ENCODE peak calls at places on chromosomes 16 and 17, in seven cellular contexts. H, M, X, O, V, Y and R are unnamed samples.
A peak's percentile ranks its signal among the peaks of the same experiment; 100 is the strongest.

GRCh38 chr17:28551421-28552186 is 820 bp downstream of the UNC119 start:
- DNase-seq in H (no peak), M (no peak), X (peak; percentile 62), O (peak; percentile 21), V (no peak), Y (peak; percentile 40), R (no peak)

GRCh38 chr17:61490540-61490975 is 38.3 kb downstream of the TBX4 start:
- DNase-seq in H (no peak), M (no peak), X (peak; percentile 93), O (peak; percentile 89), V (no peak), Y (no peak), R (no peak)

GRCh38 chr16:78128920-78129319 is 29.5 kb downstream of the WWOX start:
- DNase-seq in H (no peak), M (no peak), X (no peak), O (no peak), V (no peak), Y (no peak), R (no peak)

GRCh38 chr16:20866161-20866772 is 33.9 kb downstream of the DCUN1D3 start:
- DNase-seq in H (peak; percentile 78), M (peak; percentile 53), X (peak; percentile 91), O (peak; percentile 88), V (no peak), Y (peak; percentile 78), R (peak; percentile 69)

GRCh38 chr17:1010586-1010985 is 13.7 kb downstream of the TIMM22 start:
- DNase-seq in H (no peak), M (peak; percentile 43), X (no peak), O (no peak), V (no peak), Y (no peak), R (no peak)

GRCh38 chr16:28876973-28877641 is 1.2 kb upstream of the ATP2A1 start:
- DNase-seq in H (no peak), M (no peak), X (no peak), O (no peak), V (no peak), Y (peak; percentile 33), R (no peak)

GRCh38 chr16:72221216-72221995 is 49.5 kb upstream of the PMFBP1 start:
- DNase-seq in H (no peak), M (no peak), X (peak; percentile 50), O (no peak), V (no peak), Y (no peak), R (no peak)

GRCh38 chr16:23753908-23754593 is 775 bp upstream of the CHP2 start:
- DNase-seq in H (no peak), M (no peak), X (no peak), O (no peak), V (no peak), Y (peak; percentile 72), R (no peak)

GRCh38 chr17:36697907-36698526 is 96.6 kb downstream of the MRM1 start:
- DNase-seq in H (no peak), M (peak; percentile 46), X (no peak), O (no peak), V (no peak), Y (peak; percentile 75), R (no peak)

GRCh38 chr16:27450836-27451341 is 48.9 kb downstream of the IL21R start:
- DNase-seq in H (no peak), M (no peak), X (peak; percentile 48), O (no peak), V (peak; percentile 68), Y (no peak), R (no peak)

GRCh38 chr17:75088902-75089417 is 1.2 kb downstream of the SLC16A5 start:
- DNase-seq in H (no peak), M (no peak), X (peak; percentile 69), O (no peak), V (no peak), Y (no peak), R (no peak)

GRCh38 chr16:78199325-78200022 is 100.0 kb downstream of the WWOX start:
- DNase-seq in H (no peak), M (no peak), X (no peak), O (no peak), V (no peak), Y (no peak), R (no peak)

GRCh38 chr17:80219777-80220708 is at the start of the genes SGSH and SLC26A11:
- DNase-seq in H (peak; percentile 13), M (peak; percentile 97), X (peak; percentile 90), O (peak; percentile 45), V (no peak), Y (peak; percentile 95), R (no peak)

GRCh38 chr17:57528084-57528451 is 217.0 kb downstream of the CCDC182 start:
- DNase-seq in H (no peak), M (no peak), X (no peak), O (no peak), V (no peak), Y (no peak), R (no peak)

GRCh38 chr17:17365476-17366110 is 62.4 kb downstream of the NT5M start:
- DNase-seq in H (no peak), M (no peak), X (no peak), O (no peak), V (no peak), Y (peak; percentile 1), R (no peak)

GRCh38 chr16:46889245-46889941 is 5.2 kb downstream of the GPT2 start:
- DNase-seq in H (no peak), M (no peak), X (no peak), O (no peak), V (no peak), Y (no peak), R (no peak)

GRCh38 chr16:79601092-79601977 is 798 bp upstream of the MAF start:
- DNase-seq in H (no peak), M (no peak), X (peak; percentile 36), O (no peak), V (no peak), Y (peak; percentile 62), R (no peak)

GRCh38 chr17:72113751-72114150 is 7.1 kb upstream of the SOX9 start:
- DNase-seq in H (no peak), M (no peak), X (no peak), O (no peak), V (no peak), Y (no peak), R (no peak)

GRCh38 chr16:11835891-11836652 is 15.3 kb downstream of the RSL1D1 start:
- DNase-seq in H (no peak), M (no peak), X (peak; percentile 57), O (no peak), V (no peak), Y (no peak), R (no peak)

GRCh38 chr17:27577884-27578717 is 52.9 kb upstream of the LGALS9 start:
- DNase-seq in H (no peak), M (no peak), X (peak; percentile 55), O (no peak), V (no peak), Y (no peak), R (no peak)

GRCh38 chr16:15946257-15947044 is 3.0 kb upstream of the ABCC1 start:
- DNase-seq in H (no peak), M (no peak), X (peak; percentile 89), O (peak; percentile 80), V (no peak), Y (no peak), R (no peak)

GRCh38 chr17:7280519-7281073 is 922 bp upstream of the SLC2A4 start:
- DNase-seq in H (peak; percentile 70), M (peak; percentile 70), X (peak; percentile 89), O (peak; percentile 78), V (peak; percentile 40), Y (peak; percentile 92), R (peak; percentile 75)

GRCh38 chr17:72414967-72415853 is 294.4 kb downstream of the SOX9 start:
- DNase-seq in H (no peak), M (no peak), X (no peak), O (no peak), V (no peak), Y (no peak), R (no peak)

GRCh38 chr16:53449816-53450517 is 15.7 kb downstream of the RBL2 start:
- DNase-seq in H (no peak), M (no peak), X (no peak), O (peak; percentile 11), V (no peak), Y (no peak), R (no peak)

GRCh38 chr16:65936096-65936495 is 430.4 kb upstream of the CDH5 start:
- DNase-seq in H (no peak), M (no peak), X (peak; percentile 2), O (no peak), V (no peak), Y (no peak), R (no peak)

GRCh38 chr16:89105599-89106151 is 12.0 kb downstream of the ACSF3 start:
- DNase-seq in H (no peak), M (no peak), X (no peak), O (no peak), V (no peak), Y (no peak), R (no peak)

GRCh38 chr16:64449511-64449910 is 672.4 kb downstream of the CDH11 start:
- DNase-seq in H (no peak), M (no peak), X (peak; percentile 5), O (no peak), V (no peak), Y (peak; percentile 3), R (no peak)

GRCh38 chr17:40341808-40342574 is 22.5 kb downstream of the GJD3 start:
- DNase-seq in H (no peak), M (peak; percentile 82), X (peak; percentile 86), O (no peak), V (no peak), Y (peak; percentile 84), R (no peak)

GRCh38 chr17:81713556-81714411 is 1.7 kb downstream of the SLC25A10 start:
- DNase-seq in H (no peak), M (peak; percentile 68), X (no peak), O (no peak), V (no peak), Y (peak; percentile 62), R (no peak)

GRCh38 chr17:50196826-50197225 is 4.6 kb downstream of the COL1A1 start:
- DNase-seq in H (no peak), M (no peak), X (peak; percentile 92), O (peak; percentile 45), V (no peak), Y (no peak), R (no peak)
- H3K79me2 ChIP-seq in H (no peaks in the 10 kb centered on the region), M (no peaks in the 10 kb centered on the region), X (peaks cover 98% of the 10 kb centered on the region), O (no peaks in the 10 kb centered on the region), V (no peaks in the 10 kb centered on the region), Y (no peaks in the 10 kb centered on the region), R (no peaks in the 10 kb centered on the region)

GRCh38 chr17:21001813-21002221 is 41.0 kb downstream of the USP22 start:
- DNase-seq in H (no peak), M (no peak), X (peak; percentile 28), O (no peak), V (no peak), Y (no peak), R (no peak)
- H3K9ac ChIP-seq in H (no peak overlapping the region), M (no peak overlapping the region), X (peak overlapping the region; percentile 1), O (no peak overlapping the region), V (no peak overlapping the region), Y (no peak overlapping the region), R (no peak overlapping the region)

DNA sequence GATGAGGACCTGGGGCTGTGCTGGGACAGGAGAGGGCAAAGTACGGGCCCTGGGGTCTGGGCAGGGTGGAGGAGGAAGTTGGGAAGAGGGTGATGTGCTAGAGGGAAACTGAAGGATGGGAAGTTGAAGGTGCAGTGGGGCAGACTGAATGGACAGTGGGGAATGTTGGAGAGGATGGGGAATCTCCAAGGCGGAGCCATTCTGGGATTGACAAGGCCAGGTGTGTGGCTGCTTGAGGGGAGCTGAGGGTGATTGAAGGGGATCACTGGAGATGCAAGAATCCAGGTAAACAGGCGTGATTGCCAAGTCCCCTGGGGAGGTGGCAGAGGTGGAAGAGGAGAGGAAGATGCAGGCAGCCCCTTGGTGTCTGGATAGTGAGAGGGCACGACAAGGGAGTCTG is 8.5 kb upstream of the HSD3B7 start:
- DNase-seq in H (no peak), M (no peak), X (no peak), O (no peak), V (no peak), Y (no peak), R (no peak)
- H3K36me3 ChIP-seq in H (peaks cover 49% of the 10 kb centered on the region), M (peaks cover 94% of the 10 kb centered on the region), X (peaks cover 8% of the 10 kb centered on the region), O (peaks cover 21% of the 10 kb centered on the region), V (peaks cover 32% of the 10 kb centered on the region), Y (no peaks in the 10 kb centered on the region), R (peaks cover 32% of the 10 kb centered on the region)

GRCh38 chr17:19248923-19249574 is 11.9 kb downstream of the EPN2 start:
- DNase-seq in H (no peak), M (no peak), X (peak; percentile 96), O (peak; percentile 68), V (no peak), Y (no peak), R (no peak)
- H3K79me2 ChIP-seq in H (peaks cover 94% of the 10 kb centered on the region), M (peaks cover 22% of the 10 kb centered on the region), X (peaks cover 96% of the 10 kb centered on the region), O (peaks cover 78% of the 10 kb centered on the region), V (no peaks in the 10 kb centered on the region), Y (peaks cover 97% of the 10 kb centered on the region), R (peaks cover 69% of the 10 kb centered on the region)